ENCODE peak calls at places on chromosomes 5 and 9, in nine cellular contexts. One of them, this sample, is unnamed.

GRCh38 chr5:96629774-96630173 is 32.4 kb upstream of the CAST start:
- DNase-seq in brain microvascular endothelial cell: peak
- DNase-seq in SK-N-SH: no peak
- DNase-seq in ovary: no peak
- DNase-seq in cardiac fibroblast: peak
- DNase-seq in K562: no peak
- DNase-seq in A549: peak
- DNase-seq in foreskin fibroblast: peak
- DNase-seq in fibroblast of lung: peak
- DNase-seq in this sample: no peak

GRCh38 chr9:136023401-136024225 is 62.4 kb upstream of the UBAC1 start:
- DNase-seq in cardiac fibroblast: peak
- DNase-seq in A549: no peak
- DNase-seq in brain microvascular endothelial cell: peak
- DNase-seq in ovary: peak
- DNase-seq in fibroblast of lung: peak
- DNase-seq in SK-N-SH: peak
- DNase-seq in K562: no peak
- DNase-seq in foreskin fibroblast: peak
- DNase-seq in this sample: no peak

GRCh38 chr9:93893899-93894690 is 61.1 kb downstream of the BARX1 start:
- DNase-seq in A549: no peak
- DNase-seq in foreskin fibroblast: no peak
- DNase-seq in K562: no peak
- DNase-seq in fibroblast of lung: no peak
- DNase-seq in cardiac fibroblast: no peak
- DNase-seq in ovary: no peak
- DNase-seq in SK-N-SH: peak
- DNase-seq in brain microvascular endothelial cell: no peak
- DNase-seq in this sample: no peak

GRCh38 chr9:134725605-134725940 is 84.0 kb downstream of the COL5A1 start:
- DNase-seq in foreskin fibroblast: no peak
- DNase-seq in K562: no peak
- DNase-seq in fibroblast of lung: peak
- DNase-seq in A549: no peak
- DNase-seq in cardiac fibroblast: no peak
- DNase-seq in ovary: no peak
- DNase-seq in brain microvascular endothelial cell: no peak
- DNase-seq in SK-N-SH: no peak
- DNase-seq in this sample: no peak

GRCh38 chr9:84170521-84171141 is 169.9 kb downstream of the SLC28A3 start:
- DNase-seq in SK-N-SH: peak
- DNase-seq in cardiac fibroblast: peak
- DNase-seq in fibroblast of lung: peak
- DNase-seq in ovary: peak
- DNase-seq in K562: peak
- DNase-seq in foreskin fibroblast: peak
- DNase-seq in A549: peak
- DNase-seq in brain microvascular endothelial cell: peak
- DNase-seq in this sample: peak

GRCh38 chr9:79788662-79789061 is 216.9 kb downstream of the TLE4 start:
- DNase-seq in brain microvascular endothelial cell: no peak
- DNase-seq in fibroblast of lung: no peak
- DNase-seq in SK-N-SH: no peak
- DNase-seq in ovary: no peak
- DNase-seq in foreskin fibroblast: no peak
- DNase-seq in K562: no peak
- DNase-seq in cardiac fibroblast: no peak
- DNase-seq in A549: no peak
- DNase-seq in this sample: no peak

GRCh38 chr9:80501635-80502034 is 929.9 kb downstream of the TLE4 start:
- DNase-seq in K562: no peak
- DNase-seq in SK-N-SH: no peak
- DNase-seq in brain microvascular endothelial cell: peak
- DNase-seq in cardiac fibroblast: no peak
- DNase-seq in foreskin fibroblast: no peak
- DNase-seq in A549: no peak
- DNase-seq in ovary: no peak
- DNase-seq in fibroblast of lung: peak
- DNase-seq in this sample: peak

GRCh38 chr9:27602954-27603353 is 29.7 kb upstream of the C9orf72 start:
- DNase-seq in K562: no peak
- DNase-seq in A549: no peak
- DNase-seq in SK-N-SH: peak
- DNase-seq in brain microvascular endothelial cell: no peak
- DNase-seq in foreskin fibroblast: no peak
- DNase-seq in fibroblast of lung: no peak
- DNase-seq in cardiac fibroblast: no peak
- DNase-seq in ovary: no peak
- DNase-seq in this sample: no peak

GRCh38 chr9:96317335-96317980 is 15.5 kb upstream of the HSD17B3 start:
- DNase-seq in foreskin fibroblast: peak
- DNase-seq in ovary: peak
- DNase-seq in brain microvascular endothelial cell: peak
- DNase-seq in fibroblast of lung: peak
- DNase-seq in A549: peak
- DNase-seq in cardiac fibroblast: peak
- DNase-seq in SK-N-SH: peak
- DNase-seq in K562: peak
- DNase-seq in this sample: no peak

GRCh38 chr9:98255578-98256296 is at the start of gene TBC1D2:
- DNase-seq in brain microvascular endothelial cell: peak
- DNase-seq in A549: peak
- DNase-seq in fibroblast of lung: peak
- DNase-seq in cardiac fibroblast: peak
- DNase-seq in K562: peak
- DNase-seq in SK-N-SH: peak
- DNase-seq in ovary: peak
- DNase-seq in foreskin fibroblast: peak
- DNase-seq in this sample: no peak

GRCh38 chr5:9431496-9432258 is 114.2 kb downstream of the SEMA5A start:
- DNase-seq in K562: no peak
- DNase-seq in fibroblast of lung: peak
- DNase-seq in A549: no peak
- DNase-seq in foreskin fibroblast: no peak
- DNase-seq in cardiac fibroblast: peak
- DNase-seq in brain microvascular endothelial cell: peak
- DNase-seq in SK-N-SH: peak
- DNase-seq in ovary: no peak
- DNase-seq in this sample: no peak

GRCh38 chr9:20684865-20685696 is 1.0 kb downstream of the FOCAD start:
- DNase-seq in SK-N-SH: no peak
- DNase-seq in foreskin fibroblast: peak
- DNase-seq in fibroblast of lung: peak
- DNase-seq in cardiac fibroblast: peak
- DNase-seq in K562: no peak
- DNase-seq in A549: peak
- DNase-seq in ovary: no peak
- DNase-seq in brain microvascular endothelial cell: peak
- DNase-seq in this sample: no peak

GRCh38 chr9:94847486-94847885 is 121.0 kb downstream of the AOPEP start:
- DNase-seq in ovary: no peak
- DNase-seq in K562: no peak
- DNase-seq in SK-N-SH: no peak
- DNase-seq in brain microvascular endothelial cell: peak
- DNase-seq in cardiac fibroblast: peak
- DNase-seq in fibroblast of lung: peak
- DNase-seq in foreskin fibroblast: peak
- DNase-seq in A549: no peak
- DNase-seq in this sample: peak

GRCh38 chr9:37730256-37730655 is 23.3 kb upstream of the TRMT10B start:
- DNase-seq in brain microvascular endothelial cell: no peak
- DNase-seq in ovary: no peak
- DNase-seq in SK-N-SH: no peak
- DNase-seq in K562: no peak
- DNase-seq in fibroblast of lung: no peak
- DNase-seq in cardiac fibroblast: no peak
- DNase-seq in foreskin fibroblast: peak
- DNase-seq in A549: no peak
- DNase-seq in this sample: no peak

GRCh38 chr5:107542831-107543231 is 127.9 kb downstream of the EFNA5 start:
- DNase-seq in A549: peak
- DNase-seq in SK-N-SH: no peak
- DNase-seq in ovary: peak
- DNase-seq in foreskin fibroblast: peak
- DNase-seq in K562: no peak
- DNase-seq in cardiac fibroblast: peak
- DNase-seq in brain microvascular endothelial cell: peak
- DNase-seq in fibroblast of lung: peak
- DNase-seq in this sample: no peak

GRCh38 chr5:56669534-56670483 is 145.5 kb upstream of the MAP3K1 start:
- DNase-seq in foreskin fibroblast: peak
- DNase-seq in K562: no peak
- DNase-seq in cardiac fibroblast: peak
- DNase-seq in A549: no peak
- DNase-seq in fibroblast of lung: peak
- DNase-seq in SK-N-SH: no peak
- DNase-seq in brain microvascular endothelial cell: no peak
- DNase-seq in ovary: peak
- DNase-seq in this sample: peak

GRCh38 chr5:81601912-81602311 is 149.0 kb downstream of the SSBP2 start:
- DNase-seq in brain microvascular endothelial cell: peak
- DNase-seq in K562: no peak
- DNase-seq in fibroblast of lung: no peak
- DNase-seq in ovary: no peak
- DNase-seq in cardiac fibroblast: peak
- DNase-seq in A549: no peak
- DNase-seq in foreskin fibroblast: peak
- DNase-seq in SK-N-SH: no peak
- DNase-seq in this sample: no peak

GRCh38 chr9:13943176-13943575 is 370.8 kb downstream of the NFIB start:
- DNase-seq in SK-N-SH: no peak
- DNase-seq in brain microvascular endothelial cell: no peak
- DNase-seq in foreskin fibroblast: no peak
- DNase-seq in fibroblast of lung: no peak
- DNase-seq in cardiac fibroblast: no peak
- DNase-seq in A549: no peak
- DNase-seq in K562: no peak
- DNase-seq in ovary: no peak
- DNase-seq in this sample: no peak

GRCh38 chr5:14665110-14665822 is 748 bp downstream of the OTULIN start:
- DNase-seq in SK-N-SH: peak
- DNase-seq in fibroblast of lung: no peak
- DNase-seq in cardiac fibroblast: no peak
- DNase-seq in A549: peak
- DNase-seq in brain microvascular endothelial cell: no peak
- DNase-seq in foreskin fibroblast: no peak
- DNase-seq in K562: no peak
- DNase-seq in ovary: peak
- DNase-seq in this sample: no peak

GRCh38 chr9:91978739-91979414 is 28.8 kb upstream of the ROR2 start:
- DNase-seq in brain microvascular endothelial cell: peak
- DNase-seq in ovary: no peak
- DNase-seq in K562: peak
- DNase-seq in SK-N-SH: no peak
- DNase-seq in cardiac fibroblast: peak
- DNase-seq in A549: peak
- DNase-seq in fibroblast of lung: peak
- DNase-seq in foreskin fibroblast: peak
- DNase-seq in this sample: peak

GRCh38 chr9:117451336-117451735 is 36.5 kb upstream of the ASTN2 start:
- DNase-seq in K562: no peak
- DNase-seq in fibroblast of lung: no peak
- DNase-seq in SK-N-SH: no peak
- DNase-seq in foreskin fibroblast: no peak
- DNase-seq in cardiac fibroblast: no peak
- DNase-seq in brain microvascular endothelial cell: no peak
- DNase-seq in ovary: no peak
- DNase-seq in A549: no peak
- DNase-seq in this sample: no peak
- TF ChIP-seq CTCF in K562: no peak
- TF ChIP-seq CTCF in fibroblast of lung: no peak
- TF ChIP-seq CTCF in SK-N-SH: no peak
- TF ChIP-seq CTCF in foreskin fibroblast: no peak
- TF ChIP-seq CTCF in cardiac fibroblast: no peak
- TF ChIP-seq CTCF in brain microvascular endothelial cell: no peak
- TF ChIP-seq CTCF in ovary: no peak
- TF ChIP-seq CTCF in A549: no peak
- TF ChIP-seq CTCF in this sample: no peak

DNA sequence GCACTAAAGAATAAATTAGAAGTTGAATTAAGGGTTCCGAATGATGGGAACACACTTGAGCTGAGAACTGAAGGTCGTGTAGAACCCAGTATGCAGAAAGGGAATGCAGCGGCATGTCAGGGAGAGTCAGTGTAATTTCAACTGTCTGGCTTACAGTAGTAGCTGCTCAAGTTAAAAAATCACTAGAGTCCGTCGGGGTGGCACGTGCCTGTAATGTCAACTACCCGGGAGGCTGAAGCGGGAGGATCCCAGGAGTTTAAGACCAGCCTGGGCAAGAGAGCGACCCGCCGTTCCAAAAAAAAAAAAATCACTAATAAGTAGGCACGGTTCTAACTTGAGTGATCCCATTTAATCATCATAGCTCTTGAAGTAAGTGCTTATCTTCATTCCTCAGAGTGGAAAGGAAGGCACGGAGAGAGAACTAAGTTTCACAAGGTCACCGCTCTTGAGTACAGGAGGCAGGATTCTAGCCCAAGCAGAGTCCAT is 935 bp downstream of the RMRP start:
- DNase-seq in K562: no peak
- DNase-seq in A549: no peak
- DNase-seq in SK-N-SH: no peak
- DNase-seq in brain microvascular endothelial cell: no peak
- DNase-seq in cardiac fibroblast: no peak
- DNase-seq in fibroblast of lung: no peak
- DNase-seq in foreskin fibroblast: no peak
- DNase-seq in ovary: peak
- DNase-seq in this sample: no peak
- H3K4me3 ChIP-seq in K562: peak
- H3K4me3 ChIP-seq in A549: peak
- H3K4me3 ChIP-seq in SK-N-SH: peak
- H3K4me3 ChIP-seq in brain microvascular endothelial cell: peak
- H3K4me3 ChIP-seq in cardiac fibroblast: peak
- H3K4me3 ChIP-seq in fibroblast of lung: peak
- H3K4me3 ChIP-seq in foreskin fibroblast: peak
- H3K4me3 ChIP-seq in ovary: peak
- H3K4me3 ChIP-seq in this sample: peak

DNA sequence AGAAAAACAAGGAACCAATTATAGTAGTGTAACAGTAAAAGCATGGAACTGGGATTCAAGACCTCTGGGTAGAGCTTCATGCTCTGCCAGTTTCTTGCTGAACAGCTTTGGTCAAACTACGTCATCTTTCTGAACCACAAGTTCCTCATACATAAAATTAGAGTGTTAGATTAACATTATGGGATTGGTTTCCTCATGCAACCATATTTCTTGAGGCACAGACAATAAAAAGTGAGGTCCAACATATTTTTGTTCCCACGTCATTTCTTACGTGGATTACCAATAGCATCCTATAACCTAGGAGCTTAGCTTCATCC is 354.8 kb downstream of the TMEM232 start:
- DNase-seq in SK-N-SH: no peak
- DNase-seq in ovary: no peak
- DNase-seq in A549: no peak
- DNase-seq in foreskin fibroblast: no peak
- DNase-seq in brain microvascular endothelial cell: no peak
- DNase-seq in cardiac fibroblast: no peak
- DNase-seq in K562: no peak
- DNase-seq in fibroblast of lung: no peak
- DNase-seq in this sample: peak
- TF ChIP-seq CTCF in SK-N-SH: no peak
- TF ChIP-seq CTCF in ovary: no peak
- TF ChIP-seq CTCF in A549: no peak
- TF ChIP-seq CTCF in foreskin fibroblast: no peak
- TF ChIP-seq CTCF in brain microvascular endothelial cell: no peak
- TF ChIP-seq CTCF in cardiac fibroblast: no peak
- TF ChIP-seq CTCF in K562: no peak
- TF ChIP-seq CTCF in fibroblast of lung: no peak
- TF ChIP-seq CTCF in this sample: no peak

GRCh38 chr5:17267099-17267498 is 49.7 kb downstream of the BASP1 start:
- DNase-seq in foreskin fibroblast: no peak
- DNase-seq in cardiac fibroblast: no peak
- DNase-seq in ovary: no peak
- DNase-seq in A549: no peak
- DNase-seq in SK-N-SH: no peak
- DNase-seq in K562: no peak
- DNase-seq in brain microvascular endothelial cell: no peak
- DNase-seq in fibroblast of lung: peak
- DNase-seq in this sample: no peak
- H3K4me3 ChIP-seq in foreskin fibroblast: no peak
- H3K4me3 ChIP-seq in cardiac fibroblast: no peak
- H3K4me3 ChIP-seq in ovary: no peak
- H3K4me3 ChIP-seq in A549: no peak
- H3K4me3 ChIP-seq in SK-N-SH: no peak
- H3K4me3 ChIP-seq in K562: no peak
- H3K4me3 ChIP-seq in brain microvascular endothelial cell: no peak
- H3K4me3 ChIP-seq in fibroblast of lung: no peak
- H3K4me3 ChIP-seq in this sample: no peak

This sample was measured in epithelial cell of proximal tubule.